ENCODE peak calls at places on chromosomes 1 and 21, in six cellular contexts. One of them, this sample, is unnamed.

GRCh38 chr1:200029624-200030074 is 2.1 kb downstream of the NR5A2 start:
- DNase-seq in brain microvascular endothelial cell: no peak
- DNase-seq in RKO: no peak
- DNase-seq in naive B cell: no peak
- DNase-seq in IMR-90: no peak
- DNase-seq in CD8-positive, alpha-beta memory T cell: no peak
- DNase-seq in this sample: no peak

GRCh38 chr1:100912019-100912418 is 16.1 kb downstream of the SLC30A7 start:
- DNase-seq in brain microvascular endothelial cell: no peak
- DNase-seq in RKO: no peak
- DNase-seq in naive B cell: no peak
- DNase-seq in IMR-90: peak; percentile 37
- DNase-seq in CD8-positive, alpha-beta memory T cell: no peak
- DNase-seq in this sample: no peak

GRCh38 chr1:230207598-230207997 is 140.6 kb downstream of the GALNT2 start:
- DNase-seq in brain microvascular endothelial cell: no peak
- DNase-seq in RKO: no peak
- DNase-seq in naive B cell: no peak
- DNase-seq in IMR-90: no peak
- DNase-seq in CD8-positive, alpha-beta memory T cell: no peak
- DNase-seq in this sample: no peak

GRCh38 chr1:244171241-244171985 is 120.3 kb downstream of the ZBTB18 start:
- DNase-seq in brain microvascular endothelial cell: no peak
- DNase-seq in RKO: no peak
- DNase-seq in naive B cell: no peak
- DNase-seq in IMR-90: no peak
- DNase-seq in CD8-positive, alpha-beta memory T cell: no peak
- DNase-seq in this sample: no peak

GRCh38 chr1:32205401-32206370 is at the start of gene IQCC:
- DNase-seq in brain microvascular endothelial cell: peak; percentile 60
- DNase-seq in RKO: peak; percentile 88
- DNase-seq in naive B cell: peak; percentile 84
- DNase-seq in IMR-90: peak; percentile 74
- DNase-seq in CD8-positive, alpha-beta memory T cell: peak; percentile 84
- DNase-seq in this sample: peak; percentile 87

GRCh38 chr1:183956559-183957188 is 80.9 kb downstream of the COLGALT2 start:
- DNase-seq in brain microvascular endothelial cell: peak; percentile 73
- DNase-seq in RKO: peak; percentile 83
- DNase-seq in naive B cell: peak; percentile 38
- DNase-seq in IMR-90: peak; percentile 87
- DNase-seq in CD8-positive, alpha-beta memory T cell: peak; percentile 71
- DNase-seq in this sample: peak; percentile 80

GRCh38 chr1:234721476-234722266 is 111.7 kb upstream of the IRF2BP2 start:
- DNase-seq in brain microvascular endothelial cell: peak; percentile 88
- DNase-seq in RKO: no peak
- DNase-seq in naive B cell: no peak
- DNase-seq in IMR-90: peak; percentile 98
- DNase-seq in CD8-positive, alpha-beta memory T cell: no peak
- DNase-seq in this sample: no peak

GRCh38 chr21:41927727-41928409 is 25.9 kb downstream of the C2CD2 start:
- DNase-seq in brain microvascular endothelial cell: no peak
- DNase-seq in RKO: no peak
- DNase-seq in naive B cell: no peak
- DNase-seq in IMR-90: no peak
- DNase-seq in CD8-positive, alpha-beta memory T cell: peak; percentile 34
- DNase-seq in this sample: no peak

GRCh38 chr1:116997011-116997410 is 4.5 kb upstream of the CD101 start:
- DNase-seq in brain microvascular endothelial cell: no peak
- DNase-seq in RKO: no peak
- DNase-seq in naive B cell: no peak
- DNase-seq in IMR-90: no peak
- DNase-seq in CD8-positive, alpha-beta memory T cell: no peak
- DNase-seq in this sample: no peak

GRCh38 chr1:47738560-47739182 is 258.5 kb downstream of the TRABD2B start:
- DNase-seq in brain microvascular endothelial cell: no peak
- DNase-seq in RKO: peak; percentile 12
- DNase-seq in naive B cell: no peak
- DNase-seq in IMR-90: peak; percentile 11
- DNase-seq in CD8-positive, alpha-beta memory T cell: no peak
- DNase-seq in this sample: peak; percentile 19

GRCh38 chr21:35932232-35932911 is 128.0 kb downstream of the SETD4 start:
- DNase-seq in brain microvascular endothelial cell: peak; percentile 84
- DNase-seq in RKO: peak; percentile 66
- DNase-seq in naive B cell: peak; percentile 72
- DNase-seq in IMR-90: peak; percentile 95
- DNase-seq in CD8-positive, alpha-beta memory T cell: peak; percentile 11
- DNase-seq in this sample: peak; percentile 85

GRCh38 chr1:17713993-17714392 is 41.1 kb upstream of the ACTL8 start:
- DNase-seq in brain microvascular endothelial cell: no peak
- DNase-seq in RKO: no peak
- DNase-seq in naive B cell: no peak
- DNase-seq in IMR-90: no peak
- DNase-seq in CD8-positive, alpha-beta memory T cell: no peak
- DNase-seq in this sample: no peak

GRCh38 chr1:82090104-82090503 is 289.4 kb downstream of the ADGRL2 start:
- DNase-seq in brain microvascular endothelial cell: no peak
- DNase-seq in RKO: no peak
- DNase-seq in naive B cell: no peak
- DNase-seq in IMR-90: no peak
- DNase-seq in CD8-positive, alpha-beta memory T cell: no peak
- DNase-seq in this sample: peak; percentile 13

GRCh38 chr1:14300991-14301703 is 297.3 kb upstream of the KAZN start:
- DNase-seq in brain microvascular endothelial cell: no peak
- DNase-seq in RKO: no peak
- DNase-seq in naive B cell: no peak
- DNase-seq in IMR-90: no peak
- DNase-seq in CD8-positive, alpha-beta memory T cell: no peak
- DNase-seq in this sample: no peak

GRCh38 chr1:26284597-26285351 is 4.9 kb downstream of the SH3BGRL3 start:
- DNase-seq in brain microvascular endothelial cell: peak; percentile 97
- DNase-seq in RKO: peak; percentile 95
- DNase-seq in naive B cell: peak; percentile 73
- DNase-seq in IMR-90: peak; percentile 97
- DNase-seq in CD8-positive, alpha-beta memory T cell: peak; percentile 91
- DNase-seq in this sample: peak; percentile 74

GRCh38 chr1:8092603-8093141 is 66.6 kb upstream of the ERRFI1 start:
- DNase-seq in brain microvascular endothelial cell: no peak
- DNase-seq in RKO: no peak
- DNase-seq in naive B cell: no peak
- DNase-seq in IMR-90: no peak
- DNase-seq in CD8-positive, alpha-beta memory T cell: no peak
- DNase-seq in this sample: no peak

GRCh38 chr1:177181631-177182291 is 11.0 kb downstream of the BRINP2 start:
- DNase-seq in brain microvascular endothelial cell: peak; percentile 34
- DNase-seq in RKO: no peak
- DNase-seq in naive B cell: peak; percentile 23
- DNase-seq in IMR-90: peak; percentile 29
- DNase-seq in CD8-positive, alpha-beta memory T cell: no peak
- DNase-seq in this sample: peak; percentile 61

GRCh38 chr1:12047120-12047876 is 15.8 kb upstream of the TNFRSF8 start:
- DNase-seq in brain microvascular endothelial cell: peak; percentile 25
- DNase-seq in RKO: no peak
- DNase-seq in naive B cell: peak; percentile 18
- DNase-seq in IMR-90: peak; percentile 43
- DNase-seq in CD8-positive, alpha-beta memory T cell: no peak
- DNase-seq in this sample: no peak